ENCODE peak calls at places on chromosomes 4 and X, in ten cellular contexts. H is neural crest cell, X is A549, W is mammary epithelial cell, C is psoas muscle, P is pancreas, T is astrocyte of the cerebellum, M is left ventricle myocardium inferior, Z is spleen, A is cardiac muscle cell. O is an unnamed sample.

GRCh38 chrX:134374294-134374693 is 85.7 kb upstream of the HPRT1 start:
- DNase-seq in H (no peak), X (no peak), W (peak; percentile 11), C (no peak), P (no peak), T (no peak), M (no peak), Z (no peak), A (no peak), O (no peak)

GRCh38 chrX:147602297-147602696 is 309.4 kb upstream of the FMR1 start:
- DNase-seq in H (no peak), X (no peak), W (no peak), C (no peak), P (no peak), T (no peak), M (no peak), Z (no peak), A (no peak), O (no peak)

GRCh38 chr4:184457530-184458249 is 16.7 kb downstream of the IRF2 start:
- DNase-seq in H (no peak), X (no peak), W (no peak), C (peak; percentile 19), P (no peak), T (no peak), M (no peak), Z (no peak), A (no peak), O (no peak)

GRCh38 chr4:121477079-121477478 is 96.3 kb upstream of the QRFPR start:
- DNase-seq in H (no peak), X (no peak), W (no peak), C (no peak), P (no peak), T (no peak), M (no peak), Z (no peak), A (no peak), O (no peak)

GRCh38 chr4:186936496-186937375 is 213.1 kb upstream of the FAT1 start:
- DNase-seq in H (no peak), X (peak; percentile 71), W (peak; percentile 79), C (no peak), P (no peak), T (peak; percentile 71), M (no peak), Z (no peak), A (no peak), O (no peak)

GRCh38 chr4:2300431-2300861 is 38.5 kb upstream of the MXD4 start:
- DNase-seq in H (no peak), X (no peak), W (no peak), C (no peak), P (no peak), T (no peak), M (no peak), Z (peak; percentile 70), A (no peak), O (no peak)

GRCh38 chr4:95085118-95085833 is 327.5 kb downstream of the BMPR1B start:
- DNase-seq in H (no peak), X (no peak), W (no peak), C (no peak), P (no peak), T (no peak), M (no peak), Z (no peak), A (no peak), O (no peak)

GRCh38 chr4:109989044-109989443 is 76.4 kb downstream of the EGF start:
- DNase-seq in H (no peak), X (no peak), W (peak; percentile 99), C (no peak), P (no peak), T (no peak), M (no peak), Z (no peak), A (no peak), O (no peak)

GRCh38 chr4:13980317-13980716 is 352.8 kb upstream of the BOD1L1 start:
- DNase-seq in H (no peak), X (no peak), W (peak; percentile 94), C (no peak), P (no peak), T (peak; percentile 94), M (no peak), Z (no peak), A (no peak), O (no peak)

GRCh38 chr4:73620115-73620792 is at the start of gene RASSF6:
- DNase-seq in H (no peak), X (no peak), W (peak; percentile 91), C (no peak), P (peak; percentile 91), T (no peak), M (no peak), Z (peak; percentile 81), A (peak; percentile 54), O (peak; percentile 90)

GRCh38 chr4:148054275-148054674 is 322.4 kb downstream of the ARHGAP10 start:
- DNase-seq in H (no peak), X (no peak), W (no peak), C (no peak), P (no peak), T (no peak), M (no peak), Z (no peak), A (no peak), O (peak; percentile 33)

GRCh38 chr4:48247878-48248558 is 21.6 kb downstream of the TEC start:
- DNase-seq in H (no peak), X (no peak), W (no peak), C (no peak), P (no peak), T (no peak), M (no peak), Z (no peak), A (no peak), O (no peak)

GRCh38 chr4:89303177-89303576 is 4.4 kb downstream of the GPRIN3 start:
- DNase-seq in H (no peak), X (no peak), W (no peak), C (no peak), P (no peak), T (no peak), M (no peak), Z (peak; percentile 68), A (no peak), O (peak; percentile 67)

GRCh38 chrX:77451041-77451440 is 3.9 kb downstream of the FGF16 start:
- DNase-seq in H (no peak), X (no peak), W (peak; percentile 76), C (no peak), P (no peak), T (no peak), M (no peak), Z (no peak), A (no peak), O (no peak)

GRCh38 chr4:38266616-38267015 is 306.4 kb downstream of the PTTG2 start:
- DNase-seq in H (no peak), X (no peak), W (peak; percentile 37), C (no peak), P (no peak), T (no peak), M (no peak), Z (no peak), A (no peak), O (peak; percentile 37)

GRCh38 chr4:38723726-38724506 is 58.9 kb downstream of the TLR10 start:
- DNase-seq in H (no peak), X (no peak), W (no peak), C (no peak), P (no peak), T (no peak), M (no peak), Z (no peak), A (no peak), O (peak; percentile 65)

GRCh38 chr4:1048781-1049590 is 37.6 kb downstream of the FGFRL1 start:
- DNase-seq in H (no peak), X (no peak), W (no peak), C (no peak), P (peak; percentile 46), T (no peak), M (peak; percentile 9), Z (peak; percentile 71), A (no peak), O (no peak)

GRCh38 chrX:97027384-97027922 is 143.7 kb downstream of the RPA4 start:
- DNase-seq in H (no peak), X (no peak), W (no peak), C (no peak), P (no peak), T (peak; percentile 22), M (no peak), Z (no peak), A (no peak), O (no peak)

GRCh38 chrX:97030947-97031346 is 147.2 kb downstream of the RPA4 start:
- DNase-seq in H (no peak), X (no peak), W (no peak), C (no peak), P (no peak), T (no peak), M (no peak), Z (no peak), A (no peak), O (no peak)

GRCh38 chrX:97021680-97022079 is 138.0 kb downstream of the RPA4 start:
- DNase-seq in H (no peak), X (no peak), W (peak; percentile 11), C (no peak), P (no peak), T (no peak), M (no peak), Z (no peak), A (no peak), O (no peak)

GRCh38 chrX:97030463-97030862 is 146.8 kb downstream of the RPA4 start:
- DNase-seq in H (no peak), X (no peak), W (no peak), C (no peak), P (no peak), T (no peak), M (no peak), Z (no peak), A (no peak), O (no peak)

GRCh38 chrX:97026406-97026805 is 142.7 kb downstream of the RPA4 start:
- DNase-seq in H (no peak), X (no peak), W (no peak), C (no peak), P (no peak), T (no peak), M (no peak), Z (no peak), A (peak; percentile 40), O (no peak)
- TF ChIP-seq CTCF in H (peak; percentile 54), X (peak; percentile 37), W (no peak), C (no peak), P (no peak), T (no peak), M (peak; percentile 11), Z (no peak), A (peak; percentile 13), O (no peak)

GRCh38 chr4:71113294-71113693 is 119.8 kb downstream of the DCK start:
- DNase-seq in H (no peak), X (no peak), W (no peak), C (no peak), P (no peak), T (no peak), M (no peak), Z (no peak), A (no peak), O (peak; percentile 41)
- TF ChIP-seq CTCF in H (peak; percentile 33), X (no peak), W (peak; percentile 36), C (no peak), P (no peak), T (no peak), M (no peak), Z (no peak), A (peak; percentile 3), O (peak; percentile 31)

GRCh38 chr4:123856689-123857545 is 460.3 kb downstream of the SPRY1 start:
- DNase-seq in H (peak; percentile 42), X (peak; percentile 3), W (no peak), C (no peak), P (no peak), T (no peak), M (peak; percentile 39), Z (no peak), A (peak; percentile 75), O (peak; percentile 48)
- TF ChIP-seq CTCF in H (peak; percentile 51), X (no peak), W (no peak), C (peak; percentile 29), P (no peak), T (peak; percentile 40), M (peak; percentile 56), Z (no peak), A (peak; percentile 12), O (no peak)

GRCh38 chrX:95823796-95824195 is 860.8 kb upstream of the DIAPH2 start:
- DNase-seq in H (no peak), X (no peak), W (no peak), C (no peak), P (no peak), T (no peak), M (no peak), Z (no peak), A (no peak), O (no peak)
- TF ChIP-seq CTCF in H (peak; percentile 53), X (no peak), W (peak; percentile 27), C (peak; percentile 15), P (no peak), T (no peak), M (no peak), Z (no peak), A (no peak), O (no peak)

O was measured in colonic mucosa.